ENCODE peak calls at places on chromosomes 1 and 21, in eight cellular contexts. E is breast epithelium; L is uterus; Y is ascending aorta; A is pancreas; W is small intestine; H is SJSA1; G is CD4-positive, alpha-beta memory T cell. S is an unnamed sample. For H3K36me3 and H3K9me3, the result is how much of the 10 kb centered on the place peaks cover.

GRCh38 chr1:52003877-52004276 is 13.4 kb upstream of the RAB3B start:
- DNase-seq in A (no peak), W (no peak), Y (no peak), H (no peak), E (no peak), G (no peak), L (no peak), S (no peak)

GRCh38 chr1:230300322-230301301 is 125.5 kb downstream of the PGBD5 start:
- DNase-seq in E (no peak), Y (no peak), A (peak), L (no peak), H (no peak), W (no peak), G (no peak), S (no peak)

GRCh38 chr1:51284487-51284954 is 45.8 kb downstream of the TTC39A start:
- DNase-seq in L (no peak), Y (peak), G (no peak), E (no peak), W (peak), H (no peak), A (peak), S (peak)

GRCh38 chr1:48202030-48202752 is 20.3 kb upstream of the SLC5A9 start:
- DNase-seq in W (peak), L (peak), A (peak), H (peak), E (peak), Y (peak), G (peak), S (peak)

GRCh38 chr1:116268211-116268610 is 104.8 kb upstream of the ATP1A1 start:
- DNase-seq in G (no peak), E (peak), L (no peak), A (no peak), H (no peak), W (peak), Y (no peak), S (peak)

GRCh38 chr21:45341261-45341660 is 53.6 kb upstream of the POFUT2 start:
- DNase-seq in Y (no peak), H (no peak), L (no peak), E (no peak), G (no peak), W (no peak), A (no peak), S (no peak)

GRCh38 chr1:7831458-7831857 is 21.4 kb downstream of the UTS2 start:
- DNase-seq in W (peak), A (no peak), H (no peak), G (no peak), L (no peak), Y (no peak), E (no peak), S (no peak)

GRCh38 chr1:189151361-189151760 is 1326.3 kb downstream of the BRINP3 start:
- DNase-seq in A (no peak), W (no peak), H (no peak), Y (no peak), G (no peak), E (no peak), L (no peak), S (no peak)

GRCh38 chr1:35499230-35499629 is 58.0 kb downstream of the KIAA0319L start:
- DNase-seq in G (no peak), L (no peak), H (no peak), Y (no peak), A (no peak), E (no peak), W (no peak), S (no peak)

GRCh38 chr1:230589951-230590350 is 52.3 kb upstream of the COG2 start:
- DNase-seq in Y (no peak), W (no peak), H (no peak), L (no peak), A (no peak), G (no peak), E (no peak), S (no peak)

GRCh38 chr1:58919226-58919985 is 135.6 kb upstream of the JUN start:
- DNase-seq in H (no peak), G (no peak), E (no peak), Y (no peak), L (no peak), W (no peak), A (no peak), S (no peak)

GRCh38 chr1:234162661-234163060 is 210.6 kb upstream of the COA6 start:
- DNase-seq in Y (no peak), E (no peak), A (no peak), L (no peak), H (no peak), W (no peak), G (no peak), S (no peak)

GRCh38 chr1:31191281-31191680 is 48.4 kb downstream of the NKAIN1 start:
- DNase-seq in A (no peak), L (no peak), Y (no peak), G (no peak), W (no peak), H (no peak), E (no peak), S (no peak)

GRCh38 chr1:109617291-109617801 is 2.1 kb downstream of the GNAT2 start:
- DNase-seq in A (no peak), W (peak), H (peak), L (no peak), Y (no peak), G (peak), E (no peak), S (no peak)

GRCh38 chr1:189429610-189430009 is 1048.1 kb downstream of the BRINP3 start:
- DNase-seq in E (no peak), L (no peak), Y (no peak), H (no peak), G (no peak), W (peak), A (no peak), S (no peak)

GRCh38 chr1:32900956-32901822 is at the start of gene TMEM54:
- DNase-seq in L (peak), H (no peak), W (peak), Y (no peak), E (peak), A (peak), G (no peak), S (peak)

GRCh38 chr1:16969651-16970050 is 10.8 kb downstream of the MFAP2 start:
- DNase-seq in Y (no peak), G (no peak), A (no peak), E (no peak), W (no peak), H (no peak), L (no peak), S (no peak)

GRCh38 chr1:43530483-43531452 is at the start of gene PTPRF:
- DNase-seq in H (peak), W (peak), E (no peak), L (peak), G (no peak), A (peak), Y (no peak), S (peak)

GRCh38 chr1:16236091-16236494 is 890 bp downstream of the CPLANE2 start:
- DNase-seq in A (no peak), E (no peak), Y (no peak), H (no peak), W (peak), L (no peak), G (peak), S (peak)

GRCh38 chr1:150484861-150485260 is 2.4 kb upstream of the TARS2 start:
- DNase-seq in H (no peak), W (peak), G (no peak), Y (no peak), L (no peak), E (no peak), A (no peak), S (no peak)

GRCh38 chr1:151553659-151554058 is 13.6 kb downstream of the TUFT1 start:
- DNase-seq in L (no peak), H (peak), W (no peak), G (no peak), A (no peak), E (no peak), Y (no peak), S (no peak)

GRCh38 chr1:205077934-205078311 is 6.3 kb downstream of the TMEM81 start:
- DNase-seq in Y (no peak), G (no peak), A (no peak), H (no peak), W (no peak), E (no peak), L (no peak), S (no peak)

GRCh38 chr1:154170547-154171221 is 15.8 kb upstream of the NUP210L start:
- DNase-seq in A (no peak), L (no peak), G (no peak), Y (no peak), H (no peak), E (no peak), W (no peak), S (no peak)

GRCh38 chr1:118304722-118305344 is 119.8 kb upstream of the SPAG17 start:
- DNase-seq in Y (no peak), H (peak), W (peak), E (no peak), G (no peak), A (no peak), L (no peak), S (no peak)

GRCh38 chr1:170326221-170326620 is 180.5 kb downstream of the NTMT2 start:
- DNase-seq in W (no peak), E (no peak), H (no peak), Y (no peak), G (no peak), A (no peak), L (no peak), S (no peak)

GRCh38 chr1:231053493-231054162 is 13.6 kb upstream of the FAM89A start:
- DNase-seq in E (no peak), Y (no peak), H (peak), A (peak), W (peak), G (no peak), L (peak), S (peak)

GRCh38 chr1:97919568-97920261 is 1.1 kb downstream of the DPYD start:
- DNase-seq in Y (no peak), A (no peak), W (peak), E (no peak), G (peak), L (no peak), H (peak), S (no peak)

DNA sequence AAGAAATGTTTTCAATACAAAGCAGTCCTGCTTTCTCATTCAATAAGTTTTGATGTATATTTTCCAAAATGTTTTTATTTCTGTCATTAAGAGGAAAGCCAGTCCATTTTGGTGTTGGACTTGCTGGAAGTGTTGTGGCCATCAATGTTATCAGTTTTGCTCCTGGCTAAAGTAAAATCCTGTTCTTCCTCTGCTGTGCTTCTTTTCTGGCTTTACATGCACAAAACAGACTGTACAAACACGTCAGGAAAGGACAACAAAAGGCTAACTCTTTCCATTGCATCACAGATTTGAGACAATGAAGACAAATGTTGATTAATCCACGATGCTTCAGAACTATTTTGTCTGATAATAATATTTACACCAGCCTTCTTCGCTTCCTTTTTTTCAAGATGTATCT is 735.4 kb downstream of the LTN1 start:
- DNase-seq in Y (no peak), E (no peak), A (no peak), W (no peak), G (no peak), H (no peak), L (no peak), S (no peak)
- H3K4me3 ChIP-seq in Y (no peak), E (no peak), A (no peak), W (no peak), G (no peak), H (no peak), L (no peak), S (no peak)

DNA sequence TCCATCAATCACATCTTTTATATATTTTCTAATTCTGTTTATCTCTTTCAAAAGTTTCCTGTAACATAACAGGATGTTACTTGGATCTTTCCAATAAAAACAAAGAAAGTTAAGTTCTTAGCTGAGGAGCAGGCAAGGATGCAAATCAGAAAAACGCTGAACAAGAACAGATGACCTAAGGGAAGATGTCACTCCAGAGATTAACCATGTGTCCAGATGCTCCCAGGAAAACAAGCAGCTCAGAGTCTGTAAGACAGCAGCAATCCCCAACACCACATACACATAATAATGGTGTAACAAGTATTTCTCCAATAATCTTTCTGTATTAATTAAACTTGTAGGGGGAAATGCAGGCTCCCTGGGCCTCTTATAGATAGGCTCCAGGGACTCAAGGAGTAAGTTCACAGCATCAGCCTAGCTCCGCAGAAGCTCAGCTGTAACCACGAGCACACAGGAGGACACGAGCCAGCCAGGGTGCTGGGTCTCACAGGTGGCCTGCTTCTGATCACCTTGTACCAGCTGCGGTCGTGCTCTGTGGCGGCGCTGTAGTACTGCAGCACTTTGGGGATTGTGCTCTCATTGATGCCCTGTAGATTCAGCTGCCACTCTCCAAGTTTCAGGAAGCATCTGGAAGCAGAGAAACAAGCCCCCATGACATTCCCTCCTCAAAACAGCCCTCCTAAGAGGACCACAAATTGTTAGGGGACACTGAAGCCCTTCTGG is 33.1 kb upstream of the EXOSC10 start:
- DNase-seq in Y (no peak), A (no peak), G (no peak), E (no peak), H (no peak), W (no peak), L (no peak), S (no peak)
- H3K36me3 ChIP-seq in Y (half or more), A (under half), G (half or more), E (under half), H (half or more), W (under half), L (under half), S (half or more)

GRCh38 chr1:80629304-80629837 is 1171.4 kb upstream of the ADGRL2 start:
- DNase-seq in L (no peak), W (no peak), G (no peak), Y (no peak), H (no peak), E (no peak), A (no peak), S (no peak)

GRCh38 chr1:80632284-80632683 is 1168.5 kb upstream of the ADGRL2 start:
- DNase-seq in E (no peak), G (no peak), L (no peak), W (no peak), H (no peak), A (no peak), Y (no peak), S (no peak)

GRCh38 chr1:80639777-80640533 is 1160.8 kb upstream of the ADGRL2 start:
- DNase-seq in G (no peak), H (no peak), A (no peak), L (no peak), Y (no peak), W (no peak), E (no peak), S (no peak)

DNA sequence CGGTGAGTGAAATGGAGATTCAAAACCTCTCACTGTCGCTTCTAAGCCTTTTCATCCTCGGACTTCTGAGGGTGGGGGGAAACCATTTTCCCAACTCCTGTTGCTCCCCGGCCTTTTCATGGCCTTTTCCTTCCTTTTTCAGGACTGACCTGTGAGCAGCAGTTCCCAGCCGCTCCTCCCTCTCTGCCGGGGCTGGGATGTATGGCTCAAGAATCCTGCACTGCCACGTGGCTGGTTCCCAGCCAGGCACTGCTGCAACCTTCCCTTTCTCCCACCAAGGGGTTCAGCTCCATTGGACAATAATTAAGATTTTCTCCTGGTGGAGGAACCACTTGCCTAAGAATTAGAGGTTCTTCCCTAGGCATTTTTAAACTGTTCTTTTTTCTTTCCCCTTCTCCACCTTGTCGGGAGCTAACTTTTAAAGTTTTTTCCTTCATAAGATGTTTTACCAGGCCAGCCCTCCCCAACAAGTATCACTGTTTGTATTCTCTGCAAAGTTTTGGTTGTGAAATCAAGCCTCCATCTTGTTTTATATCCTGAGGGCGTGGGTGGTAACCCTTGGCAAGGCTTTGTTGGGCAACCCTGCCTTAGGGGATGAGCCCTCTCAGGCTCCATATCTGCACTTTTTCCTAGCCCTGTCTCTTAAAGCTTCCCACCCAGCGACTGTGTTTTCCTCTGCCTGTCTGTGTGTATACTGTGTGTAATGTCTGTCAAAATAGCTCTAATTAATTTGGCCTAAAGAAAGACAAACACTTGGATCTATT is 1166.6 kb upstream of the ADGRL2 start:
- DNase-seq in L (no peak), E (no peak), W (no peak), G (no peak), H (no peak), A (no peak), Y (no peak), S (no peak)
- H3K9me3 ChIP-seq in L (under half), E (under half), W (under half), G (under half), H (under half), A (under half), Y (under half), S (under half)

GRCh38 chr1:40384413-40384762 is 10.9 kb downstream of the SMAP2 start:
- DNase-seq in Y (no peak), G (no peak), E (no peak), A (peak), L (no peak), H (no peak), W (no peak), S (peak)
- H3K4me3 ChIP-seq in Y (no peak), G (peak), E (no peak), A (no peak), L (no peak), H (no peak), W (no peak), S (peak)

DNA sequence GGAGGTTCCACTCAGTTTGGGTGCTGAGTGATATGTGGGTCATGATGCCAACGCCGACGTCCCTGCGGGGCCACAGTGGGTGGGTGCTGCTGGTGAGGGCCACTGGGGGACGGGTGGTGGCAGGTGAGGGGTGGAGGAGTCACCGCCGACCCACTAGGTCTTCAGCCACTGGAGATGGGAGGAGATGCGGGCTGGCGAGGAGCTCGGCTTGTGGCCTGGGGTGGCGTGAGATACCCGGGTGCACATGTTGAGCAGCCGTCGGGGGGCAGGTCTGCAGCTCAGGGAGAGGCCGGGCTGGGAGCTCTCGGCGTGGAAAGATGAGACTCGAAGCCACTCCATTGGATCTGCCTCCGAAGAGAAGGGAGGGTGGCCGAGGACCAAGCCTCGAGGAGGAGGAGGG is 40.5 kb downstream of the FAAP20 start:
- DNase-seq in H (no peak), A (no peak), G (no peak), Y (no peak), L (no peak), W (no peak), E (no peak), S (no peak)
- H3K36me3 ChIP-seq in H (under half), A (under half), G (under half), Y (under half), L (under half), W (under half), E (under half), S (half or more)

S was measured in stomach.